ENCODE peak calls at places on chromosomes 4 and X, in ten cellular contexts. O, D, T, L, S, W, H, N, K and R are unnamed samples.

GRCh38 chr4:186067757-186068385 is 1.1 kb upstream of the TLR3 start:
- DNase-seq in H (no peak), W (peak), N (peak), D (no peak), S (peak), L (no peak), O (no peak), T (no peak), K (peak), R (peak)

GRCh38 chr4:22389240-22389871 is 126.5 kb downstream of the ADGRA3 start:
- DNase-seq in H (peak), S (peak), W (peak), O (no peak), D (peak), N (peak), T (no peak), K (peak), L (no peak), R (peak)

GRCh38 chr4:147825451-147826287 is 93.8 kb downstream of the ARHGAP10 start:
- DNase-seq in S (no peak), K (no peak), L (no peak), O (no peak), T (no peak), H (no peak), D (no peak), N (peak), W (peak), R (no peak)

GRCh38 chrX:123219916-123220315 is 35.8 kb downstream of the GRIA3 start:
- DNase-seq in L (no peak), N (peak), W (peak), S (peak), H (no peak), K (no peak), T (no peak), D (no peak), O (no peak), R (peak)

GRCh38 chrX:107537815-107538214 is 88.4 kb downstream of the FRMPD3 start:
- DNase-seq in K (peak), S (peak), L (no peak), N (peak), W (peak), T (peak), O (no peak), H (peak), D (peak), R (peak)

GRCh38 chrX:47643926-47644325 is 6.4 kb downstream of the ELK1 start:
- DNase-seq in W (peak), T (no peak), D (no peak), K (peak), S (peak), O (no peak), L (no peak), N (peak), H (no peak), R (no peak)

GRCh38 chrX:36577006-36577405 is 431.2 kb upstream of the FAM47C start:
- DNase-seq in W (no peak), L (no peak), D (no peak), O (no peak), K (no peak), N (no peak), T (no peak), S (no peak), H (no peak), R (no peak)

GRCh38 chr4:109005523-109005922 is 242.7 kb upstream of the ETNPPL start:
- DNase-seq in N (peak), W (peak), H (no peak), K (peak), L (no peak), S (no peak), D (no peak), O (no peak), T (no peak), R (no peak)

GRCh38 chr4:17664755-17665154 is 50.3 kb downstream of the MED28 start:
- DNase-seq in N (peak), S (no peak), T (no peak), L (no peak), D (no peak), H (no peak), K (no peak), W (no peak), O (peak), R (no peak)

GRCh38 chr4:104751468-104751867 is 256.8 kb upstream of the CXXC4 start:
- DNase-seq in H (no peak), O (no peak), W (no peak), L (no peak), N (no peak), T (no peak), K (no peak), S (no peak), D (no peak), R (no peak)

GRCh38 chr4:147060171-147060931 is 114.7 kb upstream of the TTC29 start:
- DNase-seq in D (no peak), T (no peak), S (no peak), K (peak), N (peak), L (no peak), H (no peak), W (peak), O (no peak), R (no peak)

GRCh38 chrX:64338296-64338695 is 57.0 kb downstream of the MTMR8 start:
- DNase-seq in L (no peak), D (no peak), N (peak), S (no peak), W (no peak), K (no peak), T (no peak), O (no peak), H (no peak), R (no peak)

GRCh38 chr4:11367371-11367770 is 61.3 kb downstream of the HS3ST1 start:
- DNase-seq in H (no peak), L (no peak), D (no peak), W (peak), K (peak), T (no peak), N (no peak), O (no peak), S (peak), R (peak)

GRCh38 chr4:172202480-172203076 is 389.4 kb downstream of the GALNTL6 start:
- DNase-seq in N (peak), K (peak), S (no peak), O (no peak), L (no peak), D (no peak), H (peak), W (peak), T (peak), R (peak)